ENCODE peak calls at places on chromosome 11, in five cellular contexts. T is PC-3, Q is esophagus squamous epithelium, P is AG04449, X is GM23338. S is an unnamed sample.

GRCh38 chr11:5242933-5243844 is 6.5 kb downstream of the HBG1 start:
- DNase-seq in T (no peak), Q (no peak), P (no peak), X (no peak), S (no peak)

GRCh38 chr11:15119352-15119751 is 4.6 kb downstream of the INSC start:
- DNase-seq in T (no peak), Q (no peak), P (no peak), X (no peak), S (no peak)

GRCh38 chr11:57597971-57598830 is 716 bp downstream of the SERPING1 start:
- DNase-seq in T (no peak), Q (no peak), P (no peak), X (peak), S (peak)

GRCh38 chr11:121741316-121741715 is 288.5 kb upstream of the SORL1-AS1 start:
- DNase-seq in T (no peak), Q (no peak), P (no peak), X (no peak), S (peak)

GRCh38 chr11:58900479-58901420 is 38.5 kb upstream of the GLYATL1 start:
- DNase-seq in T (peak), Q (no peak), P (no peak), X (peak), S (peak)

GRCh38 chr11:2169001-2169370 is 2.6 kb downstream of the TH start:
- DNase-seq in T (no peak), Q (no peak), P (no peak), X (no peak), S (no peak)

GRCh38 chr11:117183724-117184349 is 5.3 kb downstream of the SIDT2 start:
- DNase-seq in T (peak), Q (no peak), P (no peak), X (no peak), S (no peak)

GRCh38 chr11:33899383-33900037 is 7.6 kb upstream of the LMO2 start:
- DNase-seq in T (peak), Q (peak), P (no peak), X (no peak), S (no peak)

GRCh38 chr11:19992162-19992561 is 168.1 kb downstream of the DBX1 start:
- DNase-seq in T (no peak), Q (no peak), P (no peak), X (no peak), S (no peak)

GRCh38 chr11:29312817-29313216 is 704.0 kb downstream of the KCNA4 start:
- DNase-seq in T (peak), Q (no peak), P (no peak), X (no peak), S (no peak)

GRCh38 chr11:126163779-126164178 is 47.7 kb downstream of the RPUSD4 start:
- DNase-seq in T (no peak), Q (no peak), P (no peak), X (no peak), S (no peak)

GRCh38 chr11:119028346-119029068 is 2.2 kb downstream of the SLC37A4 start:
- DNase-seq in T (no peak), Q (no peak), P (no peak), X (no peak), S (no peak)

GRCh38 chr11:120188371-120188770 is 22.5 kb upstream of the OAF start:
- DNase-seq in T (no peak), Q (no peak), P (no peak), X (no peak), S (no peak)

GRCh38 chr11:131064373-131064991 is 148.2 kb upstream of the SNX19 start:
- DNase-seq in T (peak), Q (no peak), P (no peak), X (peak), S (peak)

GRCh38 chr11:78773077-78773476 is 198.4 kb upstream of the NARS2 start:
- DNase-seq in T (no peak), Q (no peak), P (no peak), X (no peak), S (no peak)

GRCh38 chr11:72519220-72519881 is 85.0 kb upstream of the CLPB start:
- DNase-seq in T (no peak), Q (no peak), P (no peak), X (no peak), S (no peak)

GRCh38 chr11:91783173-91783572 is 441.4 kb upstream of the FAT3 start:
- DNase-seq in T (no peak), Q (no peak), P (no peak), X (no peak), S (no peak)

GRCh38 chr11:70016666-70017347 is 61.3 kb upstream of the ANO1 start:
- DNase-seq in T (peak), Q (no peak), P (no peak), X (no peak), S (no peak)

GRCh38 chr11:114889464-114890065 is 211.2 kb downstream of the NXPE2 start:
- DNase-seq in T (no peak), Q (no peak), P (no peak), X (peak), S (peak)

GRCh38 chr11:122343247-122343646 is 227.2 kb upstream of the BLID start:
- DNase-seq in T (no peak), Q (no peak), P (no peak), X (no peak), S (no peak)

GRCh38 chr11:68827733-68828132 is 14.0 kb downstream of the CPT1A start:
- DNase-seq in T (no peak), Q (no peak), P (no peak), X (no peak), S (no peak)

S was measured in SK-N-DZ.